ENCODE peak calls at places on chromosome 1, in four cellular contexts. Z is uterus, O is GM06990, B is kidney. Y is an unnamed sample.

GRCh38 chr1:204730826-204731459 is 45.4 kb upstream of the LRRN2 start:
- DNase-seq in Z (no peak), B (no peak), O (no peak), Y (no peak)

GRCh38 chr1:18939398-18940302 is 16.8 kb downstream of the IFFO2 start:
- DNase-seq in B (no peak), Z (no peak), O (no peak), Y (no peak)

GRCh38 chr1:151828931-151829330 is 2.7 kb downstream of the RORC start:
- DNase-seq in Z (no peak), O (no peak), B (peak; percentile 84), Y (no peak)

GRCh38 chr1:11682287-11682771 is 1.4 kb upstream of the MAD2L2 start:
- DNase-seq in Z (no peak), O (no peak), B (no peak), Y (no peak)

GRCh38 chr1:93528416-93528815 is 80.5 kb downstream of the FNBP1L start:
- DNase-seq in O (no peak), Z (no peak), B (no peak), Y (no peak)

GRCh38 chr1:14254184-14254583 is 344.3 kb upstream of the KAZN start:
- DNase-seq in O (peak; percentile 3), B (no peak), Z (peak; percentile 24), Y (no peak)

GRCh38 chr1:8520483-8520966 is 202.6 kb downstream of the SLC45A1 start:
- DNase-seq in B (no peak), Z (no peak), O (no peak), Y (no peak)

GRCh38 chr1:192795913-192796312 is 12.9 kb upstream of the RGS2 start:
- DNase-seq in O (no peak), Z (no peak), B (no peak), Y (no peak)

GRCh38 chr1:42852608-42852980 is 6.2 kb downstream of the ZNF691 start:
- DNase-seq in O (no peak), Z (no peak), B (no peak), Y (no peak)